ENCODE peak calls at places on chromosomes 6 and 20, in seven cellular contexts. X is HT-29; F is effector CD8-positive, alpha-beta T cell; G is DMS153; L is occipital lobe; K is smooth muscle cell of the brain vasculature; S is IMR-90. V is an unnamed sample.

GRCh38 chr6:16982827-16983226 is 119.0 kb upstream of the STMND1 start:
- DNase-seq in G (no peak), F (no peak), L (no peak), K (peak), S (peak), X (no peak), V (peak)

GRCh38 chr20:57013741-57014140 is 252.7 kb downstream of the BMP7 start:
- DNase-seq in G (no peak), X (no peak), L (no peak), S (no peak), F (no peak), K (no peak), V (no peak)

GRCh38 chr6:130752292-130752691 is 74.9 kb upstream of the SMLR1 start:
- DNase-seq in X (no peak), S (no peak), L (no peak), G (no peak), K (no peak), F (no peak), V (no peak)

GRCh38 chr20:11350126-11351005 is 567.3 kb upstream of the BTBD3 start:
- DNase-seq in L (no peak), S (peak), K (no peak), X (no peak), G (peak), F (no peak), V (no peak)

GRCh38 chr20:5751856-5752255 is 1.7 kb downstream of the SHLD1 start:
- DNase-seq in F (no peak), K (no peak), G (no peak), S (no peak), X (no peak), L (no peak), V (peak)

GRCh38 chr6:41236276-41236675 is 8.1 kb downstream of the TREML4 start:
- DNase-seq in F (no peak), S (no peak), L (no peak), G (no peak), X (no peak), K (no peak), V (no peak)

GRCh38 chr6:98847392-98847766 is 13.0 kb downstream of the POU3F2 start:
- DNase-seq in X (no peak), S (no peak), K (no peak), G (no peak), L (no peak), F (no peak), V (no peak)

GRCh38 chr6:118284736-118285360 is 263.2 kb upstream of the PLN start:
- DNase-seq in S (peak), G (no peak), K (no peak), L (no peak), F (no peak), X (no peak), V (no peak)

GRCh38 chr6:106805017-106805335 is 169.6 kb downstream of the CD24 start:
- DNase-seq in K (no peak), S (no peak), G (no peak), L (no peak), X (no peak), F (no peak), V (no peak)

GRCh38 chr6:49550413-49551125 is at the start of gene C6orf141:
- DNase-seq in F (no peak), G (peak), K (no peak), S (no peak), L (no peak), X (peak), V (no peak)

GRCh38 chr20:62355527-62356142 is 11.5 kb downstream of the LAMA5 start:
- DNase-seq in K (peak), S (no peak), F (no peak), X (peak), G (no peak), L (peak), V (peak)

V was measured in brain microvascular endothelial cell.